ENCODE peak calls at places on chromosomes 11 and 22, in nine cellular contexts. Z, Y, E, P, R, H, T, Q and W are unnamed samples.

GRCh38 chr11:17381156-17381555 is 7.3 kb downstream of the KCNJ11 start:
- DNase-seq in T (no peak), Z (no peak), E (no peak), R (no peak), Y (no peak), P (no peak), H (no peak), Q (no peak), W (no peak)

GRCh38 chr11:122642971-122643370 is 12.6 kb upstream of the UBASH3B start:
- DNase-seq in Q (no peak), Z (no peak), H (no peak), P (no peak), E (no peak), R (no peak), Y (no peak), T (no peak), W (no peak)

GRCh38 chr22:38316340-38317236 is 645 bp downstream of the CSNK1E start:
- DNase-seq in H (no peak), T (peak), E (peak), Y (peak), Z (peak), R (no peak), P (peak), Q (peak), W (peak)

GRCh38 chr11:75241036-75241905 is 697 bp downstream of the TPBGL start:
- DNase-seq in Q (peak), P (peak), Y (peak), R (peak), H (peak), Z (peak), T (peak), E (peak), W (peak)

GRCh38 chr22:39146256-39147101 is 6.0 kb downstream of the CBX7 start:
- DNase-seq in Z (no peak), P (no peak), H (no peak), R (no peak), E (no peak), T (peak), Q (no peak), Y (no peak), W (peak)

GRCh38 chr11:104011031-104011430 is 25.4 kb upstream of the DDI1 start:
- DNase-seq in Z (no peak), Q (no peak), E (no peak), P (no peak), H (no peak), Y (no peak), R (no peak), T (no peak), W (no peak)

GRCh38 chr11:65279713-65280459 is 18.1 kb downstream of the POLA2 start:
- DNase-seq in Q (no peak), Z (no peak), Y (no peak), H (no peak), P (peak), E (no peak), T (peak), R (peak), W (no peak)

GRCh38 chr11:1830500-1831223 is 4.1 kb upstream of the SYT8 start:
- DNase-seq in R (no peak), H (peak), Q (peak), T (peak), Z (no peak), E (no peak), Y (peak), P (peak), W (no peak)

GRCh38 chr11:61392991-61393595 is 706 bp downstream of the TMEM216 start:
- DNase-seq in Z (no peak), R (no peak), Q (no peak), E (peak), P (no peak), H (no peak), Y (no peak), T (no peak), W (peak)

GRCh38 chr11:108852701-108853100 is 187.8 kb downstream of the DDX10 start:
- DNase-seq in H (no peak), T (no peak), Z (no peak), R (no peak), Q (no peak), P (no peak), Y (no peak), E (no peak), W (no peak)

GRCh38 chr11:62705880-62706831 is 1.1 kb downstream of the BSCL2 start:
- DNase-seq in E (peak), Q (peak), R (peak), H (peak), Z (peak), P (peak), T (peak), Y (peak), W (peak)

GRCh38 chr11:77110836-77111235 is 8.2 kb downstream of the OMP start:
- DNase-seq in Z (no peak), R (no peak), P (no peak), T (no peak), E (no peak), H (no peak), Y (no peak), Q (no peak), W (no peak)

GRCh38 chr11:73996161-73996747 is 12.6 kb downstream of the UCP3 start:
- DNase-seq in R (no peak), Z (no peak), Q (no peak), H (no peak), T (no peak), P (no peak), E (no peak), Y (peak), W (no peak)

GRCh38 chr11:81987829-81988472 is 745.7 kb downstream of the FAM181B start:
- DNase-seq in Q (no peak), E (no peak), T (peak), R (no peak), Z (no peak), P (no peak), Y (no peak), H (no peak), W (no peak)

GRCh38 chr11:1072821-1073231 is 1.8 kb upstream of the MUC2 start:
- DNase-seq in Q (no peak), Y (no peak), H (no peak), Z (no peak), E (no peak), R (no peak), P (no peak), T (no peak), W (no peak)

GRCh38 chr11:69312418-69313399 is 18.8 kb downstream of the MYEOV start:
- DNase-seq in T (no peak), P (no peak), R (no peak), Y (no peak), Q (no peak), H (no peak), E (peak), Z (no peak), W (no peak)

GRCh38 chr11:1130276-1131032 is 27.3 kb upstream of the MUC5AC start:
- DNase-seq in T (no peak), Z (no peak), R (no peak), Q (no peak), P (peak), Y (peak), E (no peak), H (no peak), W (no peak)

GRCh38 chr11:2789791-2790580 is 90.2 kb upstream of the KCNQ1OT1 start:
- DNase-seq in E (no peak), R (no peak), Y (peak), Z (no peak), T (peak), Q (peak), H (no peak), P (peak), W (no peak)

GRCh38 chr11:69486773-69487266 is 5.4 kb downstream of the LINC01488 start:
- DNase-seq in P (no peak), Y (no peak), R (no peak), Q (peak), Z (no peak), E (no peak), T (no peak), H (no peak), W (no peak)

GRCh38 chr11:96342131-96342970 is 644 bp downstream of the MAML2 start:
- DNase-seq in H (no peak), Q (no peak), E (no peak), P (no peak), Y (no peak), Z (no peak), T (no peak), R (no peak), W (no peak)

GRCh38 chr22:43642319-43642718 is 169.8 kb downstream of the EFCAB6 start:
- DNase-seq in R (no peak), P (no peak), Z (no peak), H (no peak), Q (no peak), E (no peak), Y (no peak), T (no peak), W (no peak)

GRCh38 chr11:2912498-2912897 is 16.7 kb downstream of the PHLDA2 start:
- DNase-seq in Y (peak), Q (peak), E (peak), R (peak), Z (no peak), H (no peak), T (peak), P (peak), W (no peak)

GRCh38 chr22:44883011-44883421 is 126.8 kb downstream of the PHF21B start:
- DNase-seq in Z (no peak), Q (no peak), R (no peak), Y (no peak), T (no peak), P (no peak), E (no peak), H (no peak), W (no peak)

GRCh38 chr11:2988996-2989395 is 3.1 kb downstream of the NAP1L4 start:
- DNase-seq in P (no peak), E (no peak), Z (no peak), Q (no peak), H (no peak), T (no peak), R (no peak), Y (no peak), W (peak)

GRCh38 chr11:7449196-7449840 is 36.0 kb upstream of the OLFML1 start:
- DNase-seq in Q (no peak), H (no peak), Z (no peak), P (no peak), T (peak), R (no peak), E (peak), Y (peak), W (no peak)

GRCh38 chr11:69174841-69175240 is 19.1 kb downstream of the SMIM38 start:
- DNase-seq in P (no peak), Q (no peak), E (no peak), T (no peak), Y (no peak), H (no peak), Z (no peak), R (no peak), W (no peak)

GRCh38 chr22:41043727-41044126 is 48.7 kb upstream of the EP300 start:
- DNase-seq in R (no peak), E (peak), P (no peak), H (no peak), Y (no peak), Z (no peak), T (no peak), Q (no peak), W (no peak)

GRCh38 chr11:60343094-60343704 is 16.1 kb downstream of the MS4A6E start:
- DNase-seq in Q (no peak), Y (no peak), E (peak), R (peak), H (no peak), P (no peak), T (no peak), Z (no peak), W (peak)

GRCh38 chr11:62464655-62465054 is 45.8 kb downstream of the SCGB1A1 start:
- DNase-seq in R (no peak), Q (no peak), E (no peak), Z (no peak), T (no peak), Y (no peak), P (no peak), H (no peak), W (no peak)

GRCh38 chr11:14565845-14566244 is 45.7 kb upstream of the PSMA1 start:
- DNase-seq in T (no peak), E (no peak), Q (no peak), H (no peak), P (no peak), R (no peak), Z (no peak), Y (no peak), W (no peak)

GRCh38 chr11:1757861-1758610 is 5.7 kb downstream of the CTSD start:
- DNase-seq in T (peak), Y (peak), H (no peak), Z (no peak), R (no peak), Q (no peak), P (no peak), E (peak), W (no peak)

GRCh38 chr11:2795491-2795991 is 90.0 kb downstream of the CDKN1C start:
- DNase-seq in P (no peak), Y (peak), T (peak), Q (no peak), H (no peak), E (no peak), Z (no peak), R (no peak), W (no peak)

GRCh38 chr22:34490911-34491310 is 570.6 kb upstream of the LARGE1 start:
- DNase-seq in E (no peak), R (no peak), P (no peak), H (no peak), T (no peak), Z (no peak), Y (no peak), Q (no peak), W (no peak)

GRCh38 chr22:50305658-50306566 is 1.5 kb downstream of the PLXNB2 start:
- DNase-seq in Z (peak), P (peak), H (peak), E (peak), T (peak), Y (peak), R (peak), Q (peak), W (peak)

GRCh38 chr11:87007938-87008337 is 29.8 kb upstream of the TMEM135 start:
- DNase-seq in T (peak), H (no peak), E (no peak), Z (no peak), R (no peak), Y (no peak), Q (no peak), P (no peak), W (no peak)

GRCh38 chr11:101867951-101868350 is 46.9 kb upstream of the CEP126 start:
- DNase-seq in R (no peak), E (no peak), Z (no peak), T (no peak), Q (no peak), P (no peak), Y (no peak), H (no peak), W (no peak)

GRCh38 chr22:27609411-27610029 is 192.0 kb downstream of the MN1 start:
- DNase-seq in E (no peak), Y (no peak), P (no peak), Z (no peak), T (no peak), H (no peak), Q (no peak), R (no peak), W (no peak)

GRCh38 chr22:37806409-37807338 is 1.1 kb upstream of the GCAT start:
- DNase-seq in Q (peak), Z (no peak), H (no peak), T (peak), R (no peak), E (peak), Y (no peak), P (peak), W (peak)

GRCh38 chr11:111566324-111566723 is 25.8 kb downstream of the LAYN start:
- DNase-seq in R (no peak), T (no peak), Y (no peak), P (no peak), Z (no peak), E (no peak), Q (no peak), H (no peak), W (no peak)

GRCh38 chr11:101269990-101270660 is 140.5 kb upstream of the PGR start:
- DNase-seq in R (no peak), Z (no peak), P (no peak), Q (no peak), H (no peak), Y (no peak), E (no peak), T (no peak), W (no peak)

DNA sequence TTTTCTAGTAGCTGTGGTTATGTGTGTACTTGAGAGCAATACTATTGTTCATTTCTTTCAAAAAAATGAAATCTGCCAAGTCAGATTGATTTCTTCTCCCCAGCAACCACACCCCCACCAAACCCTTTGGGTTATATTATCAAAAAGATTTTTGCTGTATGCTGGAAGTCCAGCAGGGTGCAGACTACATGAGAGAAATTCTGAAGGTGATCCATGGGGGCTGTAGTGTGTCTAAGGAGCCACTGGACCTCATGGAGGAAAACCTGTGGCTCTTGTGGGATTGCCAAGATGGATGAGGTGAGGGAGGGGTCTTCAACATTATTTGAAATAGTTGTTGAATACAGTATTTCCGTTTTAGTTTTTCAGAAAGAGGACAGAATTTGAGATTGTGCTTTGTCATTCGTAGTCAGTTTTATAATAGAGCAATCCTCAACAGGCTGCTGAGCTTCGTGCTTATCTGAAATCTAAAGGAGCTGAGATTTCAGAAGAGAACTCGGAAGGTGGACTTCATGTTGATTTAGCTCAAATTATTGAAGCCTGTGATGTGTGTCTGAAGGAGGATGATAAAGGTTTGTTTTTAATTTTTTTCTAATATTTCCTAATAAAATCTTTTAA is 3.1 kb downstream of the EIF3M start:
- DNase-seq in H (no peak), Y (no peak), E (peak), Z (no peak), T (no peak), P (no peak), Q (no peak), R (peak), W (peak)
- TF ChIP-seq POLR2A in H (no peak), Y (no peak), E (no peak), Z (no peak), T (no peak), P (no peak), Q (no peak), R (no peak), W (no peak)

GRCh38 chr11:10205928-10206327 is 88.1 kb downstream of the SBF2 start:
- DNase-seq in E (no peak), H (no peak), R (no peak), T (no peak), P (no peak), Y (no peak), Z (no peak), Q (no peak), W (no peak)
- TF ChIP-seq POLR2A in E (no peak), H (no peak), R (no peak), T (no peak), P (no peak), Y (no peak), Z (no peak), Q (no peak), W (no peak)

DNA sequence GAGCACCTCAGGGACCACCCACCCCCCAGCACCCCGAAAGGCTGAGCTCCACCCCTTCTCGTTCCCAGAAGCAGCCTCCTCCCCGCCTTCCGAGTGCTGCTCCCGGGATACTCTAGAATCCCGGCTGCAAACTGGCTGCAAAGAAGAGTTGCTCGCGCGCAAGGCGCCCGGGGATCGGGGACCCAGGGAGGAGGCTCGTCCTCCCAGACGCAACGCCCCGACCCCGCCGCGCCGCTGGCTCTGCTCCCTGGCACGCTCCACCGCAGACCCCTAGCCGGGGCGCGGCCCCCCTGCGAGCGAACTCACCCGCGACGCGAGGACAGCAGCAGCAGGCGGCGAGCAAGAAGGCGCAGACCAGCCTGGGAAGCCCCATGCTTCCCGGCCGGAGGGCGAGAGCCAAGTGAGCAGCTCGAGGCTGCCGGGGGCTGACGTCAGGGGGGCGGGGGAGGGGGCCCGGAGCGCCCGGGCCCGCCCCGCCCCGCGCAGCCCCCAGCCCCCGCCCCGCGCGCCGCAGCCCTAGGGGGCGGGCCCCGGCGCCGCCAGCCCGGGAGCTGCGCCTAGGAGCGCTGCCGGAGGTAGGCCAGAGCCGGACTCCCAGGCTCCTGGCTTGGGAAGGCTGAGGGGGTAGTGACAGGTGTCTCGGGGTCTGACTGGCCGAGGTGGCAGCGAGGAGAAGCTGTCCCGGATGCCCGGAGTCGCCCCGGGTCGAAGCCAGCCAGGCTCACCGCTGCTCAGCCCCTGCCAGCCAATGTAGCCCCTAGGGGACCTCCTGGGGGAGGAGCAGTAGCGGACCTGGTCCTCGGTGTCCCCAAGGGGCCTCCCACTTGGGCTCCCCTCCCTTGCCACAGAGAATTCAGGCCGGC is at the start of gene MCAM:
- DNase-seq in H (no peak), T (peak), Y (no peak), R (no peak), Q (no peak), P (no peak), E (peak), Z (no peak), W (no peak)
- TF ChIP-seq POLR2A in H (no peak), T (peak), Y (peak), R (no peak), Q (no peak), P (no peak), E (peak), Z (peak), W (no peak)

GRCh38 chr11:117201906-117202305 is 2.7 kb downstream of the TAGLN start:
- DNase-seq in P (no peak), R (no peak), H (no peak), Y (no peak), T (no peak), Z (no peak), E (no peak), Q (no peak), W (no peak)
- TF ChIP-seq POLR2A in P (no peak), R (no peak), H (no peak), Y (no peak), T (no peak), Z (no peak), E (no peak), Q (no peak), W (no peak)

DNA sequence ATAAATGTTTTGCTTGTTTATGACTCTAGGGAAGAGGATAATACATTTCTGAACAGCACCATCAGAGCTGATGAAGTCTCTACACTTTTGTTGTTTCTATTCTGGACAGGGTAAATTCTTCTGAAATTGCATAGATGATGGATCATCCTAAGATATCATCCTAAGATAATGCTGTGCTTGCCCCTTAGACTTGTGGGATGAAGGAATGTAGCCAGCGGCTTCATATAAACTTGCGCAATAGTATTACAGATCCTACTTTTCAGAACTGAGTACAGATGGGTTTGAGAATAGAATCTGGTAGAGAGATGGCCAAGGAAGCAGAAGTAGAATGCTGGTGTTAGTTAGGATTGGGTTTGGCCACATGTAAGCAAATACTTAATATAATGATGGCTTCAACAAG is 61.0 kb downstream of the NCAM1 start:
- DNase-seq in T (no peak), P (no peak), Z (no peak), E (no peak), H (no peak), Y (no peak), Q (no peak), R (no peak), W (no peak)
- TF ChIP-seq POLR2A in T (no peak), P (no peak), Z (no peak), E (no peak), H (no peak), Y (no peak), Q (no peak), R (no peak), W (no peak)